ENCODE peak calls at places on chromosomes 16 and 17, in eight cellular contexts. M, Y, A, H, R, N, U and X are unnamed samples.

GRCh38 chr16:2085669-2086068 is 37.9 kb downstream of the TSC2 start:
- DNase-seq in N (no peak), A (no peak), R (peak), M (no peak), Y (no peak), H (no peak), U (no peak), X (no peak)

GRCh38 chr16:82880361-82880760 is 253.6 kb downstream of the CDH13 start:
- DNase-seq in U (peak), H (no peak), R (no peak), A (no peak), N (no peak), Y (no peak), M (no peak), X (no peak)

GRCh38 chr17:36151891-36152638 is 24.4 kb downstream of the TBC1D3B start:
- DNase-seq in H (no peak), Y (no peak), M (no peak), U (no peak), N (no peak), A (no peak), R (no peak), X (no peak)

GRCh38 chr16:31465788-31466370 is 6.1 kb upstream of the TGFB1I1 start:
- DNase-seq in R (no peak), A (no peak), U (no peak), N (no peak), Y (no peak), M (no peak), H (no peak), X (no peak)

GRCh38 chr16:31211960-31212359 is 2.0 kb upstream of the TRIM72 start:
- DNase-seq in H (no peak), A (no peak), R (no peak), U (no peak), Y (no peak), N (no peak), M (no peak), X (no peak)

GRCh38 chr16:50979806-50980620 is 171.1 kb downstream of the SALL1 start:
- DNase-seq in M (no peak), Y (no peak), H (no peak), U (no peak), A (no peak), R (no peak), N (no peak), X (no peak)

GRCh38 chr16:54431041-54431996 is 144.7 kb upstream of the IRX3 start:
- DNase-seq in U (no peak), M (no peak), H (no peak), R (peak), N (no peak), A (no peak), Y (no peak), X (no peak)

GRCh38 chr17:31391496-31391949 is at the start of gene RAB11FIP4:
- DNase-seq in N (no peak), R (no peak), H (no peak), Y (no peak), U (peak), M (no peak), A (no peak), X (no peak)

DNA sequence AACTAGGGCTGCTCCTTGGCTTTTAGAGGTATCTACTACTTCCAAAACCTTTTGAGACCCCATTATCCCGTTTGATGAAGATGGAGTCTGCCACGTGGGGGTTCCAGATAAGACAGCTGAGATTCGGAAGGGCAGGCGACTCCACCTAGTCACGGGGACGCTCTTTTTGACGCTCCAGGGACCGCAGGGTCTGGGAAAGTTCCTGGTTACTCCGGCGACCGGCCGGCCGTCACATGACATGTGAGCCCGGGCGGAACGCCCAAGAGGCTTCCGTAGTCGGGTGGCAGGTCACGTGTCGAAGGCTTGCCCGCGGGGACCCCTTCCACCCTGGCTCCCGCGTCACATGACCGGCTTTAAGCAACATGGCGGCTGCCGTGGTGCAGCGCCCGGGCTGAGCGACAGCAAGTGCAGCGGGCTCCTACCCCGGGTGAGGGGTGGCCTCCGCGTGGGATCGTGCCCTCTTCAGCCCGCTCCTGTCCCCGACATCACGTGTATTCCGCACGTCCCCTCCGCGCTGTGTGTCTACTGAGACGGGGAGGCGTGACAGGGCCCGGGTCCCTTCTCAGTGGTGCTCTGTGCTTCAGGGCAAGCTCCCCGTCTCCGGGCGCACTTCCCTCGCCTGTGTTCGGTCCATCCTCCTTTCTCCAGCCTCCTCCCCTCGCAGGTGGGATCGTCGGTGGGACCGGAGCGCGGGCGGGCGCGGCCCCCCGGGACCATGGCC is at the start of gene SPNS1:
- DNase-seq in N (peak), M (peak), A (peak), R (peak), H (peak), U (peak), Y (peak), X (peak)
- TF ChIP-seq CTCF in N (no peak), M (no peak), A (no peak), R (no peak), H (no peak), U (no peak), Y (no peak), X (no peak)

DNA sequence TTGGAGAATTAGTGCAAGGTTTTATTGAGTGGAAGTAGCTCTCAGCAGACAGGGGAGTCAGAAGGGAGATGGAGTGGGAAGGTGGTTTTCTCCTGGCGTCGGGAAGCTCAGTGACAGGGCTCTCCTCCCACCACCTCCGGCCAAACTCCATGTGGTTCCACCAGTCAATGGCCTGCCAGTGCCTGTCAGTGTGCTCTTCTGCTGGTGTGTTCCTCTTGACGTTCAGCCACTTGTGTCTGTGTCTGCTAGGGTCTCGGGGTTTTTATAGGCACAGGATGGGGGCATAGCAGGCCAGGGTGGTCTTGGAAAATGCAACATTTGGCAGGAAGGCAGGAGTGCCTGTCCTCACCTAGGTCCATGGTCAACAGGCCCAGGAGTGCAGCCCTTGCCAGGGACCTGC is 506.7 kb upstream of the KIF2B start:
- DNase-seq in A (no peak), Y (no peak), H (peak), R (no peak), M (no peak), U (no peak), N (no peak), X (no peak)
- TF ChIP-seq CTCF in A (no peak), Y (no peak), H (no peak), R (no peak), M (no peak), U (no peak), N (no peak), X (no peak)

GRCh38 chr17:58311429-58311894 is 17.1 kb downstream of the TSPOAP1 start:
- DNase-seq in N (no peak), A (no peak), U (peak), Y (no peak), R (no peak), M (no peak), H (no peak), X (no peak)

GRCh38 chr17:58312021-58312630 is 16.5 kb downstream of the TSPOAP1 start:
- DNase-seq in N (no peak), A (no peak), Y (no peak), M (no peak), H (no peak), U (peak), R (no peak), X (no peak)

GRCh38 chr17:58313815-58314705 is 14.5 kb downstream of the TSPOAP1 start:
- DNase-seq in M (no peak), H (no peak), A (no peak), Y (no peak), R (no peak), N (no peak), U (peak), X (no peak)

GRCh38 chr17:58314706-58315015 is 13.9 kb downstream of the TSPOAP1 start:
- DNase-seq in Y (no peak), H (no peak), R (no peak), U (peak), N (no peak), M (no peak), A (no peak), X (no peak)

DNA sequence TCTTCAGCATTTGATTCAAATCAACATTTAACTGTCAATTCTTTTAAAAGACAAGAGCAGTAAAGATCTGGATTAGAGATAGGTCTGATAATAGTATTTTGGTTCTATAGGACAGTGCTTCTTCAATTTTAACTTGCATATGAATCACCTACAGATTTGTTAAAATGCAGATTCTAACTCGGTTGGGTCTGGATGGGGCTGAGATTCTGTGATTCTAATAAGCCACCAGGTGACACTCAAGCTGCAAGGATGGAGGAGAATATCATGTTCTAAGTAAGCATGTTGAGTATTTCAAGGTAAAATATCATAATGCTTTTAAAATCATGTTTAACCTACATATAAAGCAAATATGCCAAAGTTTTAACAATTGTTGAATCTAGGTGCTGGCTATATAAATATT is 15.8 kb downstream of the TSPOAP1 start:
- DNase-seq in U (peak), Y (no peak), N (no peak), R (no peak), H (no peak), A (no peak), M (no peak), X (no peak)
- TF ChIP-seq CTCF in U (no peak), Y (no peak), N (no peak), R (no peak), H (no peak), A (no peak), M (no peak), X (no peak)

GRCh38 chr17:81703747-81704654 is 834 bp downstream of the MRPL12 start:
- DNase-seq in H (no peak), Y (no peak), N (no peak), M (no peak), U (no peak), A (no peak), R (no peak), X (no peak)

GRCh38 chr17:81705518-81706231 is 2.5 kb downstream of the MRPL12 start:
- DNase-seq in Y (no peak), M (no peak), U (no peak), H (no peak), N (no peak), A (no peak), R (no peak), X (no peak)

GRCh38 chr17:81701288-81702071 is 1.7 kb upstream of the MRPL12 start:
- DNase-seq in H (no peak), Y (no peak), A (no peak), U (no peak), N (no peak), M (no peak), R (no peak), X (no peak)

GRCh38 chr17:81700353-81701287 is 2.5 kb upstream of the MRPL12 start:
- DNase-seq in A (no peak), N (no peak), R (no peak), M (no peak), Y (no peak), H (no peak), U (no peak), X (no peak)

GRCh38 chr17:81702934-81703746 is at the start of gene MRPL12:
- DNase-seq in N (peak), M (peak), U (peak), R (peak), A (peak), H (peak), Y (peak), X (peak)
- TF ChIP-seq CTCF in N (peak), M (peak), U (peak), R (no peak), A (no peak), H (peak), Y (no peak), X (peak)

GRCh38 chr16:10932959-10933710 is 9.1 kb downstream of the DEXI start:
- DNase-seq in N (no peak), Y (no peak), U (no peak), M (no peak), H (no peak), R (no peak), A (no peak), X (no peak)

GRCh38 chr16:10929853-10930754 is 12.2 kb downstream of the DEXI start:
- DNase-seq in U (no peak), N (no peak), A (no peak), H (no peak), Y (no peak), R (no peak), M (no peak), X (no peak)

GRCh38 chr16:10931977-10932632 is 10.2 kb downstream of the DEXI start:
- DNase-seq in M (no peak), R (no peak), U (no peak), H (no peak), Y (no peak), N (no peak), A (no peak), X (no peak)

GRCh38 chr16:10931133-10931532 is 11.1 kb downstream of the DEXI start:
- DNase-seq in M (no peak), N (no peak), Y (no peak), A (no peak), H (no peak), U (no peak), R (no peak), X (no peak)

DNA sequence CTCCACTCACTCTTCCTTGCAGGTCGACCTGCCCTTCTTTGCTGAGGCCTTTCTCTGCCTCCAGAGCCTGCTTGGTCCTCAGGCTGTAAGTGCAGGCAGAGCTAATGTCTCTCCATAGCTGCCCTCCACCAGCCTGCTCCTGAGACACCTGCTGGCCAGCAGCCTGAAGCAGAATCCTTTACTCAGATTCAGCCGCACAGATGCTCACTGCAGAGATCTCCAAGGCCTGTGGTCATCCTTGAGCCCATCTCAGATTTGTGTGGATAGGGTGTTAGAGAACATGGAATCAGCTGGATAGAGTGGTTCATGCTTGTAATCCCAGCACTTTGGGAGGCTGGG is 11.5 kb downstream of the DEXI start:
- DNase-seq in H (no peak), U (no peak), A (no peak), Y (no peak), M (no peak), R (no peak), N (no peak), X (no peak)
- TF ChIP-seq CTCF in H (no peak), U (no peak), A (peak), Y (peak), M (no peak), R (no peak), N (no peak), X (no peak)

GRCh38 chr17:79838541-79839274 is 532 bp downstream of the CBX4 start:
- DNase-seq in H (peak), M (peak), R (peak), U (no peak), A (no peak), N (peak), Y (peak), X (no peak)
- TF ChIP-seq CTCF in H (no peak), M (peak), R (peak), U (peak), A (no peak), N (no peak), Y (no peak), X (no peak)